ENCODE peak calls at places on chromosomes 13 and 19, in five cellular contexts. One of them, this sample, is unnamed.

GRCh38 chr13:45615501-45616101 is at the start of gene ERICH6B:
- DNase-seq in AG04450: no peak
- DNase-seq in NCI-H187: no peak
- DNase-seq in progenitor cell of endocrine pancreas: peak; percentile 63
- DNase-seq in stimulated activated CD4-positive, alpha-beta T cell treated with anti-CD3 and anti-CD28 coated beads, Interleukin-12 subunit alpha, Interleukin-12 subunit beta, amount 100 ng/mL, for 48 hours: no peak
- DNase-seq in this sample: peak; percentile 76

GRCh38 chr19:7214329-7215089 is 79.7 kb downstream of the INSR start:
- DNase-seq in AG04450: no peak
- DNase-seq in stimulated activated CD4-positive, alpha-beta T cell treated with anti-CD3 and anti-CD28 coated beads, Interleukin-12 subunit alpha, Interleukin-12 subunit beta, amount 100 ng/mL, for 48 hours: no peak
- DNase-seq in progenitor cell of endocrine pancreas: no peak
- DNase-seq in NCI-H187: no peak
- DNase-seq in this sample: no peak

GRCh38 chr13:91369432-91369831 is 21.9 kb downstream of the MIR17HG start:
- DNase-seq in progenitor cell of endocrine pancreas: no peak
- DNase-seq in stimulated activated CD4-positive, alpha-beta T cell treated with anti-CD3 and anti-CD28 coated beads, Interleukin-12 subunit alpha, Interleukin-12 subunit beta, amount 100 ng/mL, for 48 hours: no peak
- DNase-seq in AG04450: no peak
- DNase-seq in NCI-H187: no peak
- DNase-seq in this sample: no peak

GRCh38 chr13:59356607-59357006 is 807.1 kb downstream of the DIAPH3 start:
- DNase-seq in progenitor cell of endocrine pancreas: no peak
- DNase-seq in AG04450: peak; percentile 16
- DNase-seq in stimulated activated CD4-positive, alpha-beta T cell treated with anti-CD3 and anti-CD28 coated beads, Interleukin-12 subunit alpha, Interleukin-12 subunit beta, amount 100 ng/mL, for 48 hours: no peak
- DNase-seq in NCI-H187: no peak
- DNase-seq in this sample: no peak

GRCh38 chr13:113616991-113617749 is 32.6 kb downstream of the TFDP1 start:
- DNase-seq in stimulated activated CD4-positive, alpha-beta T cell treated with anti-CD3 and anti-CD28 coated beads, Interleukin-12 subunit alpha, Interleukin-12 subunit beta, amount 100 ng/mL, for 48 hours: no peak
- DNase-seq in progenitor cell of endocrine pancreas: no peak
- DNase-seq in NCI-H187: peak; percentile 81
- DNase-seq in AG04450: no peak
- DNase-seq in this sample: no peak

GRCh38 chr13:109105899-109106298 is 476.5 kb downstream of the MYO16 start:
- DNase-seq in NCI-H187: no peak
- DNase-seq in AG04450: peak; percentile 2
- DNase-seq in progenitor cell of endocrine pancreas: no peak
- DNase-seq in stimulated activated CD4-positive, alpha-beta T cell treated with anti-CD3 and anti-CD28 coated beads, Interleukin-12 subunit alpha, Interleukin-12 subunit beta, amount 100 ng/mL, for 48 hours: no peak
- DNase-seq in this sample: no peak

GRCh38 chr19:13827656-13828055 is 32.4 kb downstream of the ZSWIM4 start:
- DNase-seq in AG04450: no peak
- DNase-seq in stimulated activated CD4-positive, alpha-beta T cell treated with anti-CD3 and anti-CD28 coated beads, Interleukin-12 subunit alpha, Interleukin-12 subunit beta, amount 100 ng/mL, for 48 hours: no peak
- DNase-seq in progenitor cell of endocrine pancreas: no peak
- DNase-seq in NCI-H187: no peak
- DNase-seq in this sample: no peak

GRCh38 chr13:68888832-68889231 is 1218.8 kb upstream of the ATXN8OS start:
- DNase-seq in stimulated activated CD4-positive, alpha-beta T cell treated with anti-CD3 and anti-CD28 coated beads, Interleukin-12 subunit alpha, Interleukin-12 subunit beta, amount 100 ng/mL, for 48 hours: no peak
- DNase-seq in progenitor cell of endocrine pancreas: no peak
- DNase-seq in AG04450: no peak
- DNase-seq in NCI-H187: no peak
- DNase-seq in this sample: no peak

GRCh38 chr13:26020536-26021290 is 31.1 kb downstream of the SHISA2 start:
- DNase-seq in NCI-H187: no peak
- DNase-seq in progenitor cell of endocrine pancreas: no peak
- DNase-seq in stimulated activated CD4-positive, alpha-beta T cell treated with anti-CD3 and anti-CD28 coated beads, Interleukin-12 subunit alpha, Interleukin-12 subunit beta, amount 100 ng/mL, for 48 hours: no peak
- DNase-seq in AG04450: no peak
- DNase-seq in this sample: no peak

GRCh38 chr13:25175431-25175830 is 3.3 kb upstream of the AMER2 start:
- DNase-seq in NCI-H187: no peak
- DNase-seq in AG04450: no peak
- DNase-seq in stimulated activated CD4-positive, alpha-beta T cell treated with anti-CD3 and anti-CD28 coated beads, Interleukin-12 subunit alpha, Interleukin-12 subunit beta, amount 100 ng/mL, for 48 hours: no peak
- DNase-seq in progenitor cell of endocrine pancreas: no peak
- DNase-seq in this sample: no peak

GRCh38 chr13:77056382-77056781 is 29.4 kb upstream of the FBXL3 start:
- DNase-seq in NCI-H187: no peak
- DNase-seq in progenitor cell of endocrine pancreas: no peak
- DNase-seq in stimulated activated CD4-positive, alpha-beta T cell treated with anti-CD3 and anti-CD28 coated beads, Interleukin-12 subunit alpha, Interleukin-12 subunit beta, amount 100 ng/mL, for 48 hours: no peak
- DNase-seq in AG04450: no peak
- DNase-seq in this sample: no peak

GRCh38 chr19:8641908-8642547 is 11.6 kb downstream of the NFILZ start:
- DNase-seq in progenitor cell of endocrine pancreas: no peak
- DNase-seq in NCI-H187: no peak
- DNase-seq in stimulated activated CD4-positive, alpha-beta T cell treated with anti-CD3 and anti-CD28 coated beads, Interleukin-12 subunit alpha, Interleukin-12 subunit beta, amount 100 ng/mL, for 48 hours: no peak
- DNase-seq in AG04450: no peak
- DNase-seq in this sample: peak; percentile 15

GRCh38 chr19:44142014-44142523 is 715 bp downstream of the ZNF234 start:
- DNase-seq in AG04450: no peak
- DNase-seq in NCI-H187: no peak
- DNase-seq in stimulated activated CD4-positive, alpha-beta T cell treated with anti-CD3 and anti-CD28 coated beads, Interleukin-12 subunit alpha, Interleukin-12 subunit beta, amount 100 ng/mL, for 48 hours: no peak
- DNase-seq in progenitor cell of endocrine pancreas: no peak
- DNase-seq in this sample: no peak

GRCh38 chr13:110391273-110391672 is 84.2 kb downstream of the COL4A2 start:
- DNase-seq in NCI-H187: no peak
- DNase-seq in progenitor cell of endocrine pancreas: no peak
- DNase-seq in stimulated activated CD4-positive, alpha-beta T cell treated with anti-CD3 and anti-CD28 coated beads, Interleukin-12 subunit alpha, Interleukin-12 subunit beta, amount 100 ng/mL, for 48 hours: no peak
- DNase-seq in AG04450: no peak
- DNase-seq in this sample: no peak

GRCh38 chr19:48372904-48373303 is 8.7 kb downstream of the SYNGR4 start:
- DNase-seq in progenitor cell of endocrine pancreas: no peak
- DNase-seq in NCI-H187: peak; percentile 90
- DNase-seq in stimulated activated CD4-positive, alpha-beta T cell treated with anti-CD3 and anti-CD28 coated beads, Interleukin-12 subunit alpha, Interleukin-12 subunit beta, amount 100 ng/mL, for 48 hours: no peak
- DNase-seq in AG04450: no peak
- DNase-seq in this sample: no peak

GRCh38 chr13:90518398-90518797 is 829.1 kb upstream of the MIR17HG start:
- DNase-seq in progenitor cell of endocrine pancreas: no peak
- DNase-seq in NCI-H187: no peak
- DNase-seq in stimulated activated CD4-positive, alpha-beta T cell treated with anti-CD3 and anti-CD28 coated beads, Interleukin-12 subunit alpha, Interleukin-12 subunit beta, amount 100 ng/mL, for 48 hours: no peak
- DNase-seq in AG04450: no peak
- DNase-seq in this sample: no peak

GRCh38 chr13:75566658-75567057 is 17.1 kb downstream of the UCHL3 start:
- DNase-seq in stimulated activated CD4-positive, alpha-beta T cell treated with anti-CD3 and anti-CD28 coated beads, Interleukin-12 subunit alpha, Interleukin-12 subunit beta, amount 100 ng/mL, for 48 hours: no peak
- DNase-seq in NCI-H187: no peak
- DNase-seq in AG04450: no peak
- DNase-seq in progenitor cell of endocrine pancreas: no peak
- DNase-seq in this sample: no peak

GRCh38 chr13:99981115-99982020 is at the start of gene ZIC2:
- DNase-seq in progenitor cell of endocrine pancreas: no peak
- DNase-seq in NCI-H187: no peak
- DNase-seq in stimulated activated CD4-positive, alpha-beta T cell treated with anti-CD3 and anti-CD28 coated beads, Interleukin-12 subunit alpha, Interleukin-12 subunit beta, amount 100 ng/mL, for 48 hours: no peak
- DNase-seq in AG04450: no peak
- DNase-seq in this sample: no peak

GRCh38 chr13:47463726-47464125 is 537.3 kb downstream of the SUCLA2 start:
- DNase-seq in AG04450: peak; percentile 18
- DNase-seq in NCI-H187: no peak
- DNase-seq in stimulated activated CD4-positive, alpha-beta T cell treated with anti-CD3 and anti-CD28 coated beads, Interleukin-12 subunit alpha, Interleukin-12 subunit beta, amount 100 ng/mL, for 48 hours: no peak
- DNase-seq in progenitor cell of endocrine pancreas: no peak
- DNase-seq in this sample: no peak

GRCh38 chr13:97108535-97108910 is 113.6 kb upstream of the MBNL2 start:
- DNase-seq in AG04450: no peak
- DNase-seq in progenitor cell of endocrine pancreas: no peak
- DNase-seq in stimulated activated CD4-positive, alpha-beta T cell treated with anti-CD3 and anti-CD28 coated beads, Interleukin-12 subunit alpha, Interleukin-12 subunit beta, amount 100 ng/mL, for 48 hours: no peak
- DNase-seq in NCI-H187: no peak
- DNase-seq in this sample: no peak

GRCh38 chr19:3849092-3849491 is 19.7 kb downstream of the ZFR2 start:
- DNase-seq in AG04450: no peak
- DNase-seq in progenitor cell of endocrine pancreas: no peak
- DNase-seq in NCI-H187: no peak
- DNase-seq in stimulated activated CD4-positive, alpha-beta T cell treated with anti-CD3 and anti-CD28 coated beads, Interleukin-12 subunit alpha, Interleukin-12 subunit beta, amount 100 ng/mL, for 48 hours: peak; percentile 12
- DNase-seq in this sample: peak; percentile 37

GRCh38 chr19:38900220-38900629 is 456 bp downstream of the NFKBIB start:
- DNase-seq in stimulated activated CD4-positive, alpha-beta T cell treated with anti-CD3 and anti-CD28 coated beads, Interleukin-12 subunit alpha, Interleukin-12 subunit beta, amount 100 ng/mL, for 48 hours: no peak
- DNase-seq in NCI-H187: no peak
- DNase-seq in progenitor cell of endocrine pancreas: no peak
- DNase-seq in AG04450: no peak
- DNase-seq in this sample: no peak

GRCh38 chr13:27820524-27821482 is 28.5 kb downstream of the GSX1 start:
- DNase-seq in NCI-H187: no peak
- DNase-seq in stimulated activated CD4-positive, alpha-beta T cell treated with anti-CD3 and anti-CD28 coated beads, Interleukin-12 subunit alpha, Interleukin-12 subunit beta, amount 100 ng/mL, for 48 hours: no peak
- DNase-seq in progenitor cell of endocrine pancreas: no peak
- DNase-seq in AG04450: no peak
- DNase-seq in this sample: no peak

GRCh38 chr19:19259741-19260140 is 13.4 kb downstream of the TM6SF2 start:
- DNase-seq in NCI-H187: no peak
- DNase-seq in progenitor cell of endocrine pancreas: no peak
- DNase-seq in AG04450: no peak
- DNase-seq in stimulated activated CD4-positive, alpha-beta T cell treated with anti-CD3 and anti-CD28 coated beads, Interleukin-12 subunit alpha, Interleukin-12 subunit beta, amount 100 ng/mL, for 48 hours: no peak
- DNase-seq in this sample: no peak

GRCh38 chr13:111233080-111233479 is 87.4 kb upstream of the TEX29 start:
- DNase-seq in stimulated activated CD4-positive, alpha-beta T cell treated with anti-CD3 and anti-CD28 coated beads, Interleukin-12 subunit alpha, Interleukin-12 subunit beta, amount 100 ng/mL, for 48 hours: no peak
- DNase-seq in AG04450: no peak
- DNase-seq in progenitor cell of endocrine pancreas: no peak
- DNase-seq in NCI-H187: no peak
- DNase-seq in this sample: no peak